ENCODE peak calls at places on chromosomes 6 and 20, in eight cellular contexts. O, A, C, V, E, H, M and B are unnamed samples.

GRCh38 chr6:13384966-13385365 is 56.6 kb upstream of the TBC1D7 start:
- DNase-seq in O (no peak), A (peak), C (no peak), V (no peak), E (no peak), H (no peak), M (no peak), B (no peak)

GRCh38 chr6:15911753-15912504 is 217.0 kb upstream of the MYLIP start:
- DNase-seq in O (no peak), A (no peak), C (no peak), V (no peak), E (no peak), H (no peak), M (no peak), B (no peak)

GRCh38 chr20:38299963-38300362 is 4.0 kb upstream of the BPI start:
- DNase-seq in O (no peak), A (no peak), C (no peak), V (no peak), E (no peak), H (no peak), M (no peak), B (no peak)

GRCh38 chr6:111743859-111744692 is 129.2 kb downstream of the FYN start:
- DNase-seq in O (no peak), A (peak), C (no peak), V (no peak), E (no peak), H (no peak), M (no peak), B (no peak)

GRCh38 chr6:138978229-138978628 is 9.8 kb downstream of the REPS1 start:
- DNase-seq in O (no peak), A (no peak), C (no peak), V (no peak), E (no peak), H (no peak), M (no peak), B (no peak)

GRCh38 chr20:19812696-19813095 is 54.6 kb downstream of the RIN2 start:
- DNase-seq in O (no peak), A (no peak), C (no peak), V (no peak), E (no peak), H (no peak), M (no peak), B (peak)

GRCh38 chr6:165439928-165440554 is 130.6 kb upstream of the C6orf118 start:
- DNase-seq in O (peak), A (peak), C (no peak), V (no peak), E (peak), H (peak), M (no peak), B (peak)

GRCh38 chr20:34364013-34364382 is 925 bp downstream of the ITCH start:
- DNase-seq in O (peak), A (no peak), C (no peak), V (peak), E (no peak), H (no peak), M (no peak), B (peak)

GRCh38 chr6:138609801-138610430 is 110.6 kb upstream of the NHSL1 start:
- DNase-seq in O (no peak), A (no peak), C (no peak), V (no peak), E (no peak), H (peak), M (no peak), B (no peak)

GRCh38 chr6:168883410-168884049 is 370.1 kb downstream of the THBS2 start:
- DNase-seq in O (no peak), A (no peak), C (no peak), V (no peak), E (no peak), H (no peak), M (no peak), B (no peak)

GRCh38 chr6:141675957-141676356 is 456.8 kb upstream of the GJE1 start:
- DNase-seq in O (peak), A (no peak), C (no peak), V (no peak), E (peak), H (no peak), M (no peak), B (peak)

DNA sequence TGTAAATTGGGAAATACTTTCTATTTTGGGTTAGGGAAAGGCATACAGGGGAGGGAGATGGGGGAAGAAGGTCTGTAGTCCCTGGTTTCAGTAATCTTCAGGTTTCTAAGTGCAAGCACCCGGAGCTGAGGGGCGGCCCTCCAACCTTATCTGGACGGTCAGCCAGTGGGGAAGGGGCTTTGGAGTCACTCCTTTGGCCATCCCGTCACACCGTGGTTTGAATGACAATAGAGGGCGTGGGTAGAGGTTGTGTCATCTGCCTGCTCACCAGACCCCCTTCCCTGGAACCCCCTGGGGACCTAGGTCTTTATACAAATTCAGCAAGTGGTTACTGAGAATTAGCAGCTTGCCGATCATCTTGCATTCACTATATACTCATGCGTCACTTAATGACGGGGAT is 29.0 kb downstream of the STK35 start:
- DNase-seq in O (no peak), A (no peak), C (no peak), V (no peak), E (no peak), H (no peak), M (no peak), B (no peak)
- H3K4me2 ChIP-seq in O (peak), A (peak), C (peak), V (no peak), E (peak), H (no peak), M (no peak), B (no peak)

GRCh38 chr20:41360831-41361756 is 5.5 kb downstream of the EMILIN3 start:
- DNase-seq in O (no peak), A (no peak), C (no peak), V (no peak), E (no peak), H (no peak), M (no peak), B (no peak)
- TF ChIP-seq MAX in O (no peak), A (no peak), C (no peak), V (no peak), E (no peak), H (no peak), M (no peak), B (no peak)

GRCh38 chr6:71887744-71888115 is 1.4 kb downstream of the RIMS1 start:
- DNase-seq in O (no peak), A (no peak), C (no peak), V (no peak), E (no peak), H (no peak), M (no peak), B (no peak)
- H3K4me2 ChIP-seq in O (no peak), A (no peak), C (peak), V (no peak), E (no peak), H (no peak), M (no peak), B (no peak)

DNA sequence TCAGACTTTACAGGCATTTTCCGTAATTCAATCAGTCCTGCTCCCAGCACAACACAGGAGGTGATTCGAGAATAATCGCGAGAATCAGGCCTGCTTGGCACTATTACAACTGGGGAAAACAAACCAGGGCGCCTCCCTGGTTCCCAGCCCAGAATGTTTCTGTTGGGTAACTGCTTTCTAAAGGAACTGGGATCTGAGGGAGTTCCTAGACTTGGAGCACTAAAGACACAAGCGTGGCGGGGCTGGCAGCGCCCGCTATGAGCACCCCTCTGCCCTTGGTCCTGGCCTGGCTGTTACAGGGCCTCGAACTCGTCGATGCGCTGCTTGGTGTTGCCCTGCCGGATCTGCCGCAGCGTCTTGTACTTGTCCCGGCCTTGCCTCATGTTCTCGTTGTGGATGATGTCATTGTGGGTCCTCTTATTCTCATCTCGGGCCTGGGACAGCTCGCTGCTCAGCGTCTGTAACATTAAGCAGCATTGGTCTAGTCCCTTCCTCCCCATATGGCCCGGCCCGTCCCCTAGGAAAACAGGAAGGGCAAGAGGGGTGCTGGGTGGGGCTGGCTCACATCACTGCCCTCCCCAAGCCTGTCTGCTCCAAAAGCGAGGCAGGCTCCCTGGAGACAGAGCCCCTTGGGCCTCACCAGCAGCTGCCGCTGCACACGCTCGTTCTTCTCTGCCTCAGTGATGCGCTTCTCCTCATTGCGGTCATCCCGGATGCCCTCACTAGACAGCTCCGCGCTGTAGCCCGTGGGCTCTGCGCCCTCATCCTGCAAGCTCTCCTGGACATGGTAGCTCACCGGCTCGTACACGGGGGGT is 52.3 kb downstream of the EZR start:
- DNase-seq in O (no peak), A (no peak), C (no peak), V (no peak), E (no peak), H (no peak), M (no peak), B (no peak)
- TF ChIP-seq MAX in O (no peak), A (no peak), C (no peak), V (no peak), E (no peak), H (no peak), M (no peak), B (no peak)

DNA sequence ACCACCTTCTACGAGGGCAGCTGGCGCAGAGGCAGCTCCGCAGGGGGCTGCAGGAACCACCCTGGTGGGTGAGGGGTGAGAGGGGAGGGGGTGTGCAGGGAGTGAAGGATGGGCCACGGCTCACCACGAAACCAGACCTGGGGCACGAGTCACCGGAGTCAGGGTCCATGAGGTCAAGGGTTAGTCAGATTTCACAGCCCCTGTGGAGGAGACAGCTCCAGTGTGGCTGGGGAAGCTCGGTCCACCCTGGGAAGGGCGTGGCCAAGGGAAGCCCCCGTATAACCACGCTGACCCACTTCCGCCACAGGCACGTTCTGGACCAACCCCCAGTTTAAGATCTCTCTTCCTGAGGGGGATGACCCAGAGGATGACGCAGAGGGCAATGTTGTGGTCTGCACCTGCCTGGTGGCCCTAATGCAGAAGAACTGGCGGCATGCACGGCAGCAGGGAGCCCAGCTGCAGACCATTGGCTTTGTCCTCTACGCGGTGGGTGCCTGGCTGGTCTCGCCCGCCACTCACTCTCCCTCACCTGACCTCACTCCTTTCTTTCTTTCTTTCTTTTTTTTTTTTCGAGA is 18.4 kb downstream of the CAPN11 start:
- DNase-seq in O (no peak), A (no peak), C (no peak), V (no peak), E (no peak), H (no peak), M (peak), B (peak)
- H3K4me2 ChIP-seq in O (no peak), A (no peak), C (no peak), V (no peak), E (no peak), H (peak), M (peak), B (peak)

GRCh38 chr6:37210313-37210898 is 40.5 kb downstream of the PIM1 start:
- DNase-seq in O (peak), A (peak), C (peak), V (peak), E (peak), H (peak), M (peak), B (peak)
- TF ChIP-seq MAX in O (no peak), A (no peak), C (no peak), V (no peak), E (no peak), H (no peak), M (no peak), B (no peak)

GRCh38 chr6:170279977-170280688 is 10.7 kb downstream of the DLL1 start:
- DNase-seq in O (peak), A (peak), C (no peak), V (peak), E (no peak), H (no peak), M (no peak), B (peak)
- H3K4me2 ChIP-seq in O (peak), A (no peak), C (no peak), V (peak), E (peak), H (peak), M (no peak), B (peak)

GRCh38 chr6:35489066-35489465 is 7.8 kb downstream of the TEAD3 start:
- DNase-seq in O (no peak), A (no peak), C (no peak), V (no peak), E (no peak), H (no peak), M (no peak), B (no peak)

GRCh38 chr6:35489995-35490791 is 6.7 kb downstream of the TEAD3 start:
- DNase-seq in O (no peak), A (peak), C (peak), V (peak), E (no peak), H (no peak), M (no peak), B (no peak)

GRCh38 chr6:35488517-35488862 is 8.4 kb downstream of the TEAD3 start:
- DNase-seq in O (no peak), A (no peak), C (no peak), V (no peak), E (no peak), H (no peak), M (no peak), B (no peak)

GRCh38 chr6:35486005-35486925 is 10.6 kb downstream of the TEAD3 start:
- DNase-seq in O (no peak), A (peak), C (no peak), V (no peak), E (no peak), H (no peak), M (no peak), B (no peak)

DNA sequence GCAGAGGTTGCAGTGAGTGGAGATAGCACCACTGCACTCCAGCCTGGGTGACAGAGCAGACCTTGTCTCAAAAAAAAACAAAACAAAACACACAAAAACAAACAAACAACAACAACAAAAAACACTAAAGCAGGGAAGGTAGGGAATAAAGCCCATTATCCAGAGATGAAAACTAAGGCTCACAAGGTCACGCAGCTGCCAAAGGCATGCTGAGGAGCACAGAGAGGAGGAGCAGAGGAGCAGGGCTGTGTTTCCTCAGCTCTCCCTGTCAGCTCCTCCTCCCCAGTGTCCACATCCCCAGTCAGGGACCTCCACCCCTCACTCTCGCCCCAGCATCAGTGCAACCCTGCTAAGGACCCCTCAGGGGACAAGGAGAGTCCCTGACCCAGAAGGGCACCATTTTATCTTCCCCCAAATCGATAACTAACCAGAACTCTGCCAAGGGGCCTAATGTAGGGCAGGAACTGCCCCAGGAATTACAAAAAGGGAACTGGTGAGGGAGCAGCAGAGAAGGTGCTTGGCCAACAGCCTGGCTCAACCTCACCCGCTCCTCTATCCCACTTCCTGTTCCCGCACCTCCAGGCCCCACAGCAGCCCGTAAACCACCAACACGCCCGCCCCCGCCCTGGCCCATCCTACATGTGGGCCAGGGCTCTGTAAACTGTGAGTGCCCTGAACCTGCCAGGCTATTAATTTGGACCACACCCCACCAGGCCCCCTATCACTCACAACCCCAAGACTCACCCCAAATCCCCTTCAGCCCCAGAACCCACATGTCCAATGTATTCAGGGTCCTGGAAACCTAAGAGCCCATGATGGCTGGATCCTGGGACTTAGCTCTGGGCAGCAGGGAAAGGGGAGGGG is 9.0 kb downstream of the TEAD3 start:
- DNase-seq in O (no peak), A (peak), C (no peak), V (no peak), E (no peak), H (no peak), M (no peak), B (no peak)
- TF ChIP-seq MAX in O (no peak), A (no peak), C (no peak), V (peak), E (no peak), H (no peak), M (no peak), B (no peak)

DNA sequence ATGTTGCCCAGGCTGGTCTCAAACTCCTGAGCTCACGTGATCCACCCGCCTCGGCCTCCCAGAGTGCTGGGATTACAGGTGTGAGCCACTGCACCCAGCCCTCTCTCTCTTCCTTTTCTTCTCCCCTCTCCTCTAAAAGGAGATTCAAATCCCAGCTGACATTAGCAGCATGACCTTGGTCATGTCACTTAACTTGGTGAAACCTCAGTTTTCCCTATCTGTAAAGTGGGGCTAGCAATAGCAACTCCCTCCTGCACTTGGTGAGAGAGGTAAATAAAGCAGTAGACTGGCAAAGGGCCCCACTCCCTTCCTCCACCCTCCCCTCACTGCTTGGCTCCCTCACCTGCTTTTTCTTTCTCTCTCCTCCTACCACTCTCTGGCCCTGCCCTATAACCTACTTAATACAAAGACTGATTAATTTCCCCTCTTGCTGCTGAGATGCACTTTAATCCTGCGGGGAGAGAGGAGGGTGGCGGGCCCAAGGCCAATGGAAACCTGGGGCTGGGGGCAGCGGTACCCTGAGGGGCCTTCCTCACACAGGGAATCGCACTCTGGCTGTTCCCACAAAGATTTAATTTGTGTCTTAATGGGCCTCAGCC is 54.2 kb upstream of the ZFAND3 start:
- DNase-seq in O (no peak), A (peak), C (no peak), V (no peak), E (no peak), H (no peak), M (no peak), B (no peak)
- H3K4me2 ChIP-seq in O (no peak), A (no peak), C (peak), V (no peak), E (no peak), H (no peak), M (no peak), B (no peak)

GRCh38 chr6:70111737-70112136 is 191.1 kb downstream of the COL9A1 start:
- DNase-seq in O (no peak), A (no peak), C (no peak), V (no peak), E (no peak), H (no peak), M (no peak), B (no peak)

GRCh38 chr6:70112686-70113570 is 190.0 kb downstream of the COL9A1 start:
- DNase-seq in O (no peak), A (no peak), C (no peak), V (no peak), E (no peak), H (no peak), M (no peak), B (no peak)

GRCh38 chr6:70110128-70111022 is 192.5 kb downstream of the COL9A1 start:
- DNase-seq in O (no peak), A (no peak), C (no peak), V (no peak), E (no peak), H (no peak), M (no peak), B (no peak)

GRCh38 chr6:70103798-70104197 is 199.1 kb downstream of the COL9A1 start:
- DNase-seq in O (peak), A (no peak), C (no peak), V (peak), E (peak), H (no peak), M (no peak), B (no peak)

DNA sequence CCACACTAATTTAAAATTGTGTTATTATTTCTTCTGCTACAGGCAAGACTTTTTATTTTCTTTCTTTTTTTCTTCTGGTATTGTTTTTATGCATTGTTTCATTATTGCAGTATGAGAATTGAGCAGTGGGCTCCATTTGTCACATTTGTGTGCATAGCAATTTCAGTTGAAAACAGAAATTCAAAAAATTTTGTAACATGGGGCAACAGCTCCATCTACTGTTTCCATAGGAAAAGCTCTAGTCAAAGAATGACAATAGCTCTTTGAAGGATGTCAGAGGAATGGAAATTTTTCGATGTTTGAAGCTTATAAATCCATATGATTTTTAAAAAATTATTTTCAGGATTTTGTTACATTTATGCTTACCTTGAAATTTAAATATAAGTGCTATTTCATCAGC is 194.7 kb downstream of the COL9A1 start:
- DNase-seq in O (peak), A (peak), C (no peak), V (peak), E (peak), H (peak), M (peak), B (peak)
- TF ChIP-seq MAX in O (no peak), A (no peak), C (no peak), V (no peak), E (no peak), H (no peak), M (no peak), B (no peak)